ENCODE peak calls at places on chromosomes 16 and 17, in ten cellular contexts. T, O, E, X, N, B, Y, A, U and M are unnamed samples.

GRCh38 chr17:67281736-67282135 is 36.7 kb upstream of the HELZ start:
- DNase-seq in T (no peak), Y (no peak), A (no peak), E (peak; percentile 45), X (no peak), O (no peak), U (no peak), B (no peak), N (no peak), M (no peak)

GRCh38 chr16:21236831-21237230 is 3.3 kb downstream of the ANKS4B start:
- DNase-seq in X (no peak), O (no peak), Y (no peak), E (no peak), U (no peak), A (no peak), T (no peak), N (no peak), B (no peak), M (no peak)

GRCh38 chr17:38418069-38418692 is 10.1 kb upstream of the ARHGAP23 start:
- DNase-seq in T (no peak), B (no peak), N (no peak), U (no peak), A (no peak), E (peak; percentile 55), X (no peak), O (no peak), Y (no peak), M (no peak)

GRCh38 chr16:79642652-79643051 is 42.1 kb upstream of the MAF start:
- DNase-seq in N (no peak), U (no peak), O (no peak), A (no peak), E (no peak), T (no peak), B (no peak), Y (no peak), X (no peak), M (no peak)

GRCh38 chr16:49628148-49628547 is 227.8 kb downstream of the ZNF423 start:
- DNase-seq in Y (no peak), A (no peak), E (no peak), U (no peak), T (no peak), B (no peak), N (no peak), X (no peak), O (no peak), M (no peak)

GRCh38 chr16:69187387-69187890 is 475 bp downstream of the SNTB2 start:
- DNase-seq in O (no peak), B (peak; percentile 70), X (peak; percentile 43), N (no peak), E (peak; percentile 82), U (peak; percentile 8), Y (peak; percentile 51), T (peak; percentile 61), A (peak; percentile 44), M (peak; percentile 57)

GRCh38 chr16:31874354-31875111 is 926 bp downstream of the ZNF267 start:
- DNase-seq in U (no peak), B (no peak), O (peak; percentile 47), A (no peak), T (peak; percentile 31), E (no peak), X (peak; percentile 31), Y (peak; percentile 44), N (no peak), M (peak; percentile 72)

GRCh38 chr16:14121135-14121534 is 50.0 kb downstream of the MRTFB start:
- DNase-seq in N (no peak), B (no peak), Y (no peak), A (no peak), O (no peak), X (no peak), U (no peak), E (no peak), T (no peak), M (no peak)

GRCh38 chr17:30323262-30323894 is 10.5 kb downstream of the TMIGD1 start:
- DNase-seq in A (no peak), Y (peak; percentile 19), N (no peak), U (no peak), B (no peak), E (no peak), T (no peak), X (no peak), O (no peak), M (no peak)

GRCh38 chr17:50498021-50498874 is 10.0 kb upstream of the MYCBPAP start:
- DNase-seq in X (no peak), A (no peak), O (no peak), U (no peak), E (no peak), N (peak; percentile 73), Y (no peak), B (no peak), T (no peak), M (peak; percentile 19)

GRCh38 chr16:88316151-88316550 is 66.6 kb upstream of the ZNF469 start:
- DNase-seq in E (peak; percentile 62), O (no peak), A (no peak), X (no peak), T (no peak), U (no peak), N (no peak), B (no peak), Y (no peak), M (no peak)

GRCh38 chr17:60451965-60452364 is 29.7 kb downstream of the CHCT1 start:
- DNase-seq in X (no peak), E (no peak), A (no peak), O (no peak), Y (no peak), T (no peak), U (no peak), B (no peak), N (no peak), M (no peak)

GRCh38 chr17:78892520-78892919 is 10.5 kb downstream of the CEP295NL start:
- DNase-seq in U (no peak), N (no peak), O (no peak), T (no peak), B (no peak), E (no peak), A (no peak), X (no peak), Y (no peak), M (no peak)

GRCh38 chr16:85717393-85718152 is 28.8 kb upstream of the GINS2 start:
- DNase-seq in T (peak; percentile 78), O (no peak), E (peak; percentile 93), N (peak; percentile 72), A (peak; percentile 72), Y (peak; percentile 47), B (peak; percentile 79), X (peak; percentile 76), U (peak; percentile 9), M (peak; percentile 77)

GRCh38 chr16:89529097-89529496 is 20.9 kb downstream of the SPG7 start:
- DNase-seq in O (no peak), U (no peak), A (no peak), E (no peak), N (no peak), B (no peak), T (no peak), X (no peak), Y (no peak), M (no peak)

GRCh38 chr17:17849147-17849820 is 12.5 kb upstream of the SREBF1 start:
- DNase-seq in X (no peak), Y (peak; percentile 80), U (peak; percentile 68), O (peak; percentile 40), A (no peak), N (no peak), B (peak; percentile 84), T (no peak), E (no peak), M (no peak)

GRCh38 chr16:59385953-59386352 is 651.8 kb upstream of the GOT2 start:
- DNase-seq in X (no peak), B (no peak), O (peak; percentile 99), E (no peak), U (no peak), T (no peak), A (no peak), N (peak; percentile 2), Y (no peak), M (peak; percentile 63)

GRCh38 chr16:87492721-87493554 is at the start of gene ZCCHC14:
- DNase-seq in Y (peak; percentile 91), A (peak; percentile 100), U (peak; percentile 98), B (peak; percentile 100), E (peak; percentile 100), X (peak; percentile 98), O (peak; percentile 96), T (peak; percentile 100), N (peak; percentile 98), M (peak; percentile 99)